ENCODE peak calls at places on chromosome 2, in eight cellular contexts. H is cardiac fibroblast; U is GM12865; Y is effector memory CD4-positive, alpha-beta T cell; T is GM23248; B is hepatocyte; W is upper lobe of right lung; C is pancreas. X is an unnamed sample.

GRCh38 chr2:79370976-79371550 is 141.8 kb upstream of the CTNNA2 start:
- DNase-seq in H (no peak), U (no peak), Y (no peak), T (no peak), B (no peak), W (no peak), C (no peak), X (no peak)

GRCh38 chr2:76257802-76258201 is 547.1 kb upstream of the GCFC2 start:
- DNase-seq in H (no peak), U (no peak), Y (no peak), T (no peak), B (no peak), W (no peak), C (no peak), X (no peak)

GRCh38 chr2:6973895-6974545 is 56.8 kb downstream of the RNF144A start:
- DNase-seq in H (no peak), U (no peak), Y (no peak), T (peak; percentile 56), B (no peak), W (no peak), C (no peak), X (no peak)

GRCh38 chr2:97718051-97718882 is 4.9 kb downstream of the ZAP70 start:
- DNase-seq in H (no peak), U (peak; percentile 60), Y (peak; percentile 71), T (no peak), B (no peak), W (peak; percentile 56), C (no peak), X (no peak)

GRCh38 chr2:222290691-222291484 is 7.9 kb downstream of the PAX3 start:
- DNase-seq in H (no peak), U (no peak), Y (no peak), T (peak; percentile 21), B (no peak), W (no peak), C (no peak), X (peak; percentile 26)

GRCh38 chr2:186704897-186705296 is 11.0 kb downstream of the FAM171B start:
- DNase-seq in H (no peak), U (no peak), Y (no peak), T (no peak), B (no peak), W (no peak), C (no peak), X (no peak)

GRCh38 chr2:46230115-46230571 is 67.1 kb upstream of the EPAS1 start:
- DNase-seq in H (no peak), U (peak; percentile 67), Y (no peak), T (no peak), B (peak; percentile 21), W (peak; percentile 81), C (no peak), X (no peak)

GRCh38 chr2:148903946-148904345 is 28.9 kb downstream of the KIF5C start:
- DNase-seq in H (no peak), U (no peak), Y (no peak), T (no peak), B (no peak), W (no peak), C (no peak), X (no peak)

GRCh38 chr2:168912466-168913170 is 11.5 kb downstream of the G6PC2 start:
- DNase-seq in H (peak; percentile 8), U (no peak), Y (no peak), T (peak; percentile 56), B (peak; percentile 21), W (no peak), C (peak; percentile 11), X (peak; percentile 53)

GRCh38 chr2:45946023-45946422 is 294.5 kb downstream of the PRKCE start:
- DNase-seq in H (peak; percentile 80), U (no peak), Y (no peak), T (peak; percentile 86), B (no peak), W (no peak), C (no peak), X (no peak)

GRCh38 chr2:158586491-158586890 is 129.7 kb downstream of the PKP4 start:
- DNase-seq in H (peak; percentile 89), U (no peak), Y (no peak), T (peak; percentile 69), B (peak; percentile 11), W (no peak), C (no peak), X (no peak)

GRCh38 chr2:14756122-14756541 is 123.6 kb downstream of the LRATD1 start:
- DNase-seq in H (peak; percentile 49), U (no peak), Y (no peak), T (peak; percentile 70), B (no peak), W (no peak), C (no peak), X (no peak)

GRCh38 chr2:12259497-12259896 is 457.2 kb upstream of the TRIB2 start:
- DNase-seq in H (no peak), U (no peak), Y (no peak), T (no peak), B (no peak), W (no peak), C (no peak), X (no peak)

GRCh38 chr2:65432227-65433190 is at the start of gene SPRED2:
- DNase-seq in H (peak; percentile 98), U (peak; percentile 83), Y (peak; percentile 73), T (peak; percentile 99), B (peak; percentile 95), W (peak; percentile 96), C (peak; percentile 94), X (peak; percentile 93)

GRCh38 chr2:173851256-173851655 is 113.9 kb downstream of the SP3 start:
- DNase-seq in H (peak; percentile 31), U (no peak), Y (no peak), T (peak; percentile 73), B (no peak), W (no peak), C (no peak), X (no peak)

GRCh38 chr2:145356046-145356445 is 836.1 kb upstream of the ZEB2 start:
- DNase-seq in H (peak; percentile 49), U (no peak), Y (no peak), T (peak; percentile 41), B (no peak), W (no peak), C (no peak), X (no peak)

DNA sequence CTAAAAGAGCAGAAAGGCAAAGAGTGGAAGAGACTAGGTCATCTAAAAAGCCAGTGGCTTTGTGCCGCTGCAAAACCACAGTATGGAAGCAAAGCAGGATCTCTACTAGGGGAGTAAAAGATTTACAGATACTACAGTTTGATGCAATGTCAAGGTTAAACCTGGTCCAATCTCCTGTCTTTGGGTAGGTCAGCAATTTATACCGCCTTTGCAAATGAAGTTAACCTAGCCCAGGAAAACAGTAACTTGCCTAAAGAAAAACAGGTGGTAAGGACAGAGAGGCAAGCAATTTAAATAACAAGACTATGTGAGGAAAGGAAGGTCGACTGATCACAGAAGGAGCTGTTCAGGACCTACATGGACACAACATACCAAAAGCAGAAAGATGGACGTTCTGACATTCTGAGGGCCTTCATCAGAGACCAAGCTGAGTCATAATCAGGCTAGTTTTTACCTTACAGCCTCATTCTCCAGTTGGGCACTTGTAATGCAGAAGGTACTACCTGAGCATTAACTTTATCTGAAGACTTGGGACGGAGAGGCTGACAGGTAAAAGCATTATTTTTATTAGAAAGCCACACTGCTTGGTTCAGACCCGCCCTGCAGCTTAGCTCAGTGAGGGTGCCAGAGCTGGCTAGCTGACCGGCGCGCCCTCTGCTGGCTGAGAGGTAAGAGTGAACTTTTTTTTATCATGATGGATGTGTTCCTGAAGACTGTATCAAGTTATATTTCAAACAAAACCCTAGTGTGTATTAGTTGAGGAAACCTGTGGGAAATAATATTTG is 15.9 kb downstream of the CDKL4 start:
- DNase-seq in H (peak; percentile 80), U (peak; percentile 86), Y (peak; percentile 69), T (peak; percentile 85), B (peak; percentile 86), W (peak; percentile 89), C (peak; percentile 49), X (peak; percentile 86)
- H3K4me3 ChIP-seq in H (no peak overlapping the region), U (no peak overlapping the region), Y (no peak overlapping the region), T (peak overlapping the region; percentile 46), B (no peak overlapping the region), W (peak overlapping the region; percentile 24), C (no peak overlapping the region), X (peak overlapping the region; percentile 13)

GRCh38 chr2:140577453-140577852 is 1553.4 kb downstream of the LRP1B start:
- DNase-seq in H (no peak), U (no peak), Y (no peak), T (no peak), B (no peak), W (no peak), C (no peak), X (no peak)
- H3K4me3 ChIP-seq in H (no peak overlapping the region), U (no peak overlapping the region), Y (no peak overlapping the region), T (no peak overlapping the region), B (no peak overlapping the region), W (no peak overlapping the region), C (no peak overlapping the region), X (no peak overlapping the region)

GRCh38 chr2:101512993-101513392 is 38.1 kb upstream of the RFX8 start:
- DNase-seq in H (no peak), U (no peak), Y (no peak), T (no peak), B (no peak), W (no peak), C (no peak), X (no peak)
- H3K4me3 ChIP-seq in H (no peak overlapping the region), U (no peak overlapping the region), Y (no peak overlapping the region), T (no peak overlapping the region), B (no peak overlapping the region), W (no peak overlapping the region), C (no peak overlapping the region), X (no peak overlapping the region)

GRCh38 chr2:226647626-226648518 is 151.7 kb downstream of the IRS1 start:
- DNase-seq in H (no peak), U (no peak), Y (no peak), T (no peak), B (no peak), W (no peak), C (no peak), X (no peak)

GRCh38 chr2:226652983-226653765 is 146.4 kb downstream of the IRS1 start:
- DNase-seq in H (no peak), U (no peak), Y (no peak), T (no peak), B (no peak), W (no peak), C (no peak), X (no peak)

GRCh38 chr2:226649201-226649600 is 150.4 kb downstream of the IRS1 start:
- DNase-seq in H (no peak), U (no peak), Y (no peak), T (no peak), B (no peak), W (no peak), C (no peak), X (no peak)

GRCh38 chr2:226652388-226652787 is 147.2 kb downstream of the IRS1 start:
- DNase-seq in H (peak; percentile 98), U (peak; percentile 14), Y (no peak), T (peak; percentile 88), B (no peak), W (no peak), C (no peak), X (peak; percentile 87)

DNA sequence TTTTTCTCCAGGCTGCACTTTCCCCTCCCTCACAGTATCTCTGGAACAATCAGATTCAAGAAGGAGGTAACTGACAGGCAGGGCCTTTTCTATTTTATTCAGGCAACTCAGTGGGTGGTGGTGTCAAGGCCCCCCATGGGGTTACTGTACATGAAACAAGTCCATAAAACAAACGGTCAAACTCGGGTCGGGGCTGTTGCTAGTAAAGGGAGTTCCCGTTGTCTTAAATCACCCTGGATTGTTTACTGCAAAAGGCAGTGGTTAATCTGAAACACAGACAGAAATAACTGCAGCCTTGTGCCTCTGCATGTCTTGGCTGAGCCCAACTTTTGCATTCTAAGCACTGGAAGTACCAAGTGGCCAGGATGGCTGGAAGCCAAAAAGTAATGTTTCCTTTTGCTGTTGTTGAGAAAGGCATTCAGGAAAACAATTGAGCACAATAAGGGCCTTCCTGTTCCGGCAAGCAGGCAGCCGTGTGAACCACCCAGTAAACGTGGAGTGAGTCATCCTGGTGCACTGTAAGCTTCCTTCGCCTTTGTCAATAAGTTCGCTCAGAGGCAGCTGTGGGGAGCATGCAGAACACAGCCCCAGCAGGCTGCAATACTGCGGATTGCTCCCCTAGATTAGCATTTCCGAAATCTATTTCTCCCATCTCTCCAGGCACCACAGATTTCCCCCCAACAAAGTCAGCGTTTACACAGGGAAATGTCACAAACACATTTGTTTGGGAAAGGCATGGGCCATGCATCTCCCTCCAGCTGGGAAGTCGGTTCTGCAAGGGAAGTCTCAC is 149.6 kb downstream of the IRS1 start:
- DNase-seq in H (peak; percentile 100), U (peak; percentile 75), Y (peak; percentile 24), T (peak; percentile 98), B (peak; percentile 85), W (peak; percentile 73), C (peak; percentile 18), X (peak; percentile 98)
- H3K4me3 ChIP-seq in H (no peak overlapping the region), U (no peak overlapping the region), Y (no peak overlapping the region), T (no peak overlapping the region), B (no peak overlapping the region), W (no peak overlapping the region), C (no peak overlapping the region), X (no peak overlapping the region)